ENCODE peak calls at places on chromosomes 16 and 17, in four cellular contexts. P is neural crest cell, W is cardiac muscle cell, H is foreskin fibroblast. A is an unnamed sample.

GRCh38 chr16:6918661-6919060 is 414.0 kb upstream of the RBFOX1 start:
- DNase-seq in P (no peak), W (no peak), H (no peak), A (no peak)

GRCh38 chr17:21161498-21162393 is 35.0 kb downstream of the DHRS7B start:
- DNase-seq in P (no peak), W (no peak), H (no peak), A (no peak)

GRCh38 chr17:10748475-10749110 is 18.8 kb upstream of the TMEM220 start:
- DNase-seq in P (no peak), W (peak; percentile 28), H (no peak), A (no peak)

GRCh38 chr17:17815436-17816200 is 21.2 kb downstream of the SREBF1 start:
- DNase-seq in P (no peak), W (no peak), H (no peak), A (no peak)

GRCh38 chr16:69940676-69941075 is 10.5 kb upstream of the CLEC18A start:
- DNase-seq in P (no peak), W (no peak), H (no peak), A (no peak)

GRCh38 chr16:2969545-2970521 is 685 bp downstream of the PAQR4 start:
- DNase-seq in P (peak; percentile 60), W (peak; percentile 65), H (peak; percentile 46), A (peak; percentile 48)

GRCh38 chr17:19744922-19745757 is 3.0 kb downstream of the ALDH3A1 start:
- DNase-seq in P (peak; percentile 99), W (peak; percentile 92), H (peak; percentile 40), A (peak; percentile 98)

GRCh38 chr17:28878981-28879380 is 18.6 kb downstream of the FLOT2 start:
- DNase-seq in P (no peak), W (peak; percentile 66), H (peak; percentile 23), A (no peak)

GRCh38 chr16:58578642-58579041 is 51.0 kb downstream of the CNOT1 start:
- DNase-seq in P (no peak), W (no peak), H (no peak), A (no peak)

GRCh38 chr17:77957215-77957868 is 1.2 kb upstream of the TNRC6C start:
- DNase-seq in P (peak; percentile 6), W (peak; percentile 6), H (no peak), A (no peak)

GRCh38 chr17:40437095-40437732 is 6.0 kb upstream of the IGFBP4 start:
- DNase-seq in P (no peak), W (no peak), H (no peak), A (no peak)

GRCh38 chr16:25270577-25270976 is 12.9 kb upstream of the ZKSCAN2 start:
- DNase-seq in P (no peak), W (no peak), H (no peak), A (no peak)

GRCh38 chr17:77482375-77483127 is 341.8 kb downstream of the SEC14L1 start:
- DNase-seq in P (no peak), W (no peak), H (no peak), A (no peak)

GRCh38 chr17:4891405-4892062 is 7.8 kb upstream of the C17orf107 start:
- DNase-seq in P (no peak), W (no peak), H (no peak), A (no peak)

GRCh38 chr16:27595993-27596392 is 46.0 kb downstream of the KATNIP start:
- DNase-seq in P (no peak), W (no peak), H (no peak), A (no peak)

GRCh38 chr17:48997827-48998556 is 807 bp downstream of the IGF2BP1 start:
- DNase-seq in P (peak; percentile 9), W (no peak), H (no peak), A (no peak)

GRCh38 chr17:5772720-5773119 is 188.4 kb upstream of the NLRP1 start:
- DNase-seq in P (no peak), W (no peak), H (no peak), A (no peak)

GRCh38 chr17:66663041-66663494 is 171.8 kb upstream of the CACNG5 start:
- DNase-seq in P (no peak), W (no peak), H (no peak), A (no peak)

GRCh38 chr17:16444258-16444886 is 29.0 kb downstream of the TRPV2 start:
- DNase-seq in P (no peak), W (no peak), H (no peak), A (no peak)

GRCh38 chr17:41730479-41730878 is 4.0 kb downstream of the HAP1 start:
- DNase-seq in P (no peak), W (no peak), H (no peak), A (no peak)

GRCh38 chr17:50353600-50354195 is 7.8 kb downstream of the XYLT2 start:
- DNase-seq in P (no peak), W (no peak), H (no peak), A (no peak)

GRCh38 chr17:79948918-79949645 is 86.6 kb downstream of the TBC1D16 start:
- DNase-seq in P (no peak), W (no peak), H (no peak), A (no peak)

GRCh38 chr17:28338056-28338768 is 2.7 kb downstream of the TNFAIP1 start:
- DNase-seq in P (no peak), W (no peak), H (no peak), A (no peak)

GRCh38 chr17:51848451-51848850 is 310.1 kb downstream of the CA10 start:
- DNase-seq in P (no peak), W (no peak), H (no peak), A (no peak)

GRCh38 chr16:24493859-24494258 is 45.5 kb upstream of the RBBP6 start:
- DNase-seq in P (no peak), W (no peak), H (no peak), A (no peak)

GRCh38 chr16:30621765-30622164 is 11.6 kb upstream of the ZNF689 start:
- DNase-seq in P (no peak), W (no peak), H (peak; percentile 43), A (no peak)

GRCh38 chr17:73342057-73342522 is 30.3 kb upstream of the CDC42EP4 start:
- DNase-seq in P (peak; percentile 41), W (peak; percentile 35), H (peak; percentile 74), A (no peak)

GRCh38 chr17:28518132-28518531 is 12.0 kb downstream of the FOXN1 start:
- DNase-seq in P (no peak), W (no peak), H (no peak), A (no peak)

GRCh38 chr16:3029499-3030127 is 5.8 kb downstream of the THOC6 start:
- DNase-seq in P (no peak), W (no peak), H (peak; percentile 61), A (no peak)

GRCh38 chr16:1014771-1015495 is 33.4 kb downstream of the SOX8 start:
- DNase-seq in P (no peak), W (peak; percentile 71), H (no peak), A (no peak)

DNA sequence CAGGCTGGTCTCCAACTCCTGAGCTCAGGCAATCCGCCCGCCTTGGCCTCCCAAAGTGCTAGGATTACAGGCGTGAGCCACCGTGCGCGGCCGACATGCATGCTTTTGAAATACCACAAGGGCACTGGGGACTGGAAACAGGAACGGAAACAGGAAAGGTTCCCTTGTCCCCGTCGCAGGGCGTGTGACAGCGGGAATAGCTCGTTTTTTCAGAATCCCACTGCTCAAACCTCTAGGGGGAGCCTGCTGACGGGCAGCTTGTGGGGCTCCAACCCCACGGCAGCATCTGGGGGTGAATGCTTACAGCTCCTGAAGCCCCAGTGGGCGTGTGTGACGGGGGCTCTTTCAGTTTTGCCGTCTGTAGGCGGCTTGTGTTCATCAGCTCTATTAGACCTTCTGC is 18.8 kb upstream of the ASGR2 start:
- DNase-seq in P (peak; percentile 43), W (no peak), H (no peak), A (no peak)
- TF ChIP-seq CTCF in P (peak; percentile 46), W (peak; percentile 45), H (peak; percentile 50), A (peak; percentile 45)

GRCh38 chr17:33377837-33378236 is 84.7 kb upstream of the ASIC2 start:
- DNase-seq in P (no peak), W (no peak), H (no peak), A (no peak)
- TF ChIP-seq CTCF in P (no peak), W (no peak), H (no peak), A (no peak)

GRCh38 chr16:4273858-4274291 is 1.1 kb upstream of the TFAP4 start:
- DNase-seq in P (peak; percentile 40), W (peak; percentile 61), H (peak; percentile 31), A (no peak)
- TF ChIP-seq CTCF in P (peak; percentile 69), W (peak; percentile 35), H (peak; percentile 26), A (peak; percentile 66)

GRCh38 chr17:38864636-38865398 is 5.0 kb upstream of the LASP1 start:
- DNase-seq in P (no peak), W (peak; percentile 40), H (no peak), A (no peak)
- TF ChIP-seq CTCF in P (peak; percentile 47), W (peak; percentile 62), H (peak; percentile 49), A (peak; percentile 28)

GRCh38 chr16:10220942-10221341 is 38.7 kb upstream of the GRIN2A start:
- DNase-seq in P (no peak), W (no peak), H (no peak), A (no peak)

GRCh38 chr16:10213748-10214147 is 31.5 kb upstream of the GRIN2A start:
- DNase-seq in P (no peak), W (no peak), H (no peak), A (no peak)

GRCh38 chr16:10219742-10220141 is 37.5 kb upstream of the GRIN2A start:
- DNase-seq in P (no peak), W (no peak), H (no peak), A (no peak)

DNA sequence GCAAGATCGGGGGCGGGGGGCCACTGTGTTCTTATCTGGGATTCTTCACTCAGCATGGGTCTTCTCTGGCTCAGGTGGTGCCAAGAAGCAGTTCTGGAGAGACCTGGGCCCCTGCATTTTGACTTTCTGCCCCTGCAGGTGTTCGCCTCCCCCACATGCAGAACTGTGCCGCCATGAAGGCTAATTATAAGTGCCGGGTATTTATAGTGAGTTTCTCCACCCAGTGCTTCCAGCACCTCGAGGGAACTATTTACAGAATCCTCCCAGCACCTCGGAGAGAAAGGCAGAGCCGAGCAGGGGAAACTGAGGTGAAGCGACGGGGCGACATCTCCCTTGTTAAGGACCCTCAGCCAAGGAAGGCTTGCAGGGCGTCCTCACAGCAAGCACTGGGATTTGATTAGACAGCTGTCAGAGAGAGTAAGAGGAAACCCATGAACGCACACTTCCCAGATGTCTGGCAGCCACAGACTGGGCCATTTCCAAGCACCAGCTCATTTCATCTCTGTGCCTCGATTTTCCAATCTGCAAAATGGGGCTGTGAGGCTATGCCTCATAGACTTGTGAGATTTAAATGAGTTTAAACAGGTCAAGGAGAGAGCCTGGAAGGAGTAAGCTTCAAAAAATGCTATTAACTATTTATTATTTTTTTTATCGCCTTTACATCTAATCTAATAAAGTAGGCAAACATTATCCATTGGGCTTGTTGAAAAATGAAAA is 36.4 kb upstream of the GRIN2A start:
- DNase-seq in P (no peak), W (no peak), H (no peak), A (no peak)
- TF ChIP-seq CTCF in P (no peak), W (no peak), H (no peak), A (no peak)

DNA sequence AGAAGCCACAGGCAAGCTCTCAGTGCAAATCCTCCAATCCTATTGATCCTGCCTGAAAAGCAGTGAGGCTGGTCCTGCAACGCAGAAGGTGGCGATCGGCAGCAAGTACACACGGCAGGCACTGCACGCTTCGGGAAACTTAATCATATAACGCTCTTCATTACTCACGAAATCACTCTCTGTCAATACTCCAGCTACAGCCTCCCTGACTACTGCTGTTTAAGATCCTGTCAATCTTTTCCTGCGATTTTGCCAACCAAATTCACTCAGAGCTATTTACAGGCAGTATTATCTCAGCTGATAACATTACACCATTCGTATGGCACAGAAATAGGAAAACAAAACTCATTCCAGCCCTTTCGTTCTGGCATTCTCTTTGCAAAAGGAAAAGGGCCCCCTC is 262.3 kb upstream of the CDH8 start:
- DNase-seq in P (no peak), W (no peak), H (no peak), A (no peak)
- TF ChIP-seq CTCF in P (no peak), W (no peak), H (no peak), A (no peak)

A was measured in progenitor cell of endocrine pancreas.